ENCODE peak calls at places on chromosomes 11 and 22, in eight cellular contexts. B is CD14-positive monocyte, J is NCI-H1092, I is cardiac muscle cell, E is psoas muscle, G is GM04503, H is fibroblast of the conjunctiva, Q is mucosa of gallbladder. W is an unnamed sample.

GRCh38 chr22:44664149-44664548 is 37.9 kb upstream of the PRR5 start:
- DNase-seq in I (peak), G (no peak), B (peak), E (peak), J (no peak), Q (peak), H (no peak), W (no peak)

GRCh38 chr22:24156146-24156914 is 25.0 kb upstream of the SUSD2 start:
- DNase-seq in I (peak), E (no peak), G (no peak), Q (no peak), J (peak), H (no peak), B (no peak), W (peak)

GRCh38 chr22:22830957-22831688 is 56.5 kb upstream of the IGLL5 start:
- DNase-seq in B (no peak), Q (no peak), H (no peak), E (no peak), G (no peak), I (no peak), J (no peak), W (no peak)

GRCh38 chr11:71140206-71140919 is 112.0 kb downstream of the SHANK2 start:
- DNase-seq in J (peak), B (no peak), I (no peak), Q (no peak), H (no peak), G (no peak), E (no peak), W (no peak)

GRCh38 chr11:1845571-1846452 is 7.0 kb downstream of the TNNI2 start:
- DNase-seq in J (no peak), H (no peak), G (no peak), E (peak), Q (no peak), B (no peak), I (no peak), W (no peak)

GRCh38 chr11:124605719-124606118 is 5.5 kb upstream of the PANX3 start:
- DNase-seq in J (no peak), B (peak), E (no peak), G (no peak), I (no peak), H (no peak), Q (no peak), W (no peak)

GRCh38 chr11:116855413-116855812 is 18.0 kb upstream of the APOA1 start:
- DNase-seq in I (no peak), Q (no peak), J (no peak), H (no peak), E (no peak), B (no peak), G (no peak), W (no peak)

GRCh38 chr22:27867114-27867957 is 51.7 kb downstream of the PITPNB start:
- DNase-seq in E (no peak), H (no peak), J (no peak), G (no peak), I (peak), B (no peak), Q (no peak), W (peak)

GRCh38 chr11:7605544-7605943 is 67.8 kb downstream of the CYB5R2 start:
- DNase-seq in B (no peak), E (no peak), H (no peak), G (no peak), I (peak), J (no peak), Q (peak), W (no peak)

GRCh38 chr11:71962428-71963038 is 33.7 kb downstream of the RNF121 start:
- DNase-seq in H (peak), G (peak), B (no peak), E (no peak), J (no peak), I (peak), Q (no peak), W (no peak)

GRCh38 chr11:2991477-2992233 is 474 bp downstream of the NAP1L4 start:
- DNase-seq in E (no peak), Q (peak), I (peak), H (no peak), B (peak), G (no peak), J (peak), W (no peak)

GRCh38 chr11:130611791-130612251 is 163.4 kb downstream of the ADAMTS15 start:
- DNase-seq in G (peak), J (no peak), Q (no peak), B (no peak), I (peak), E (no peak), H (no peak), W (no peak)

GRCh38 chr22:27983361-27983791 is 64.3 kb upstream of the PITPNB start:
- DNase-seq in I (no peak), B (no peak), J (no peak), Q (no peak), E (no peak), G (no peak), H (no peak), W (no peak)

GRCh38 chr22:35752833-35753189 is 35.1 kb downstream of the APOL5 start:
- DNase-seq in H (no peak), Q (no peak), J (no peak), G (no peak), B (no peak), E (no peak), I (no peak), W (no peak)

GRCh38 chr11:101880208-101880607 is 34.6 kb upstream of the CEP126 start:
- DNase-seq in E (no peak), Q (peak), H (peak), J (no peak), G (no peak), I (peak), B (no peak), W (no peak)

GRCh38 chr11:122439911-122440782 is 215.4 kb upstream of the UBASH3B start:
- DNase-seq in E (peak), I (peak), J (peak), Q (peak), G (no peak), B (no peak), H (peak), W (peak)

GRCh38 chr11:3144296-3145205 is 20.6 kb downstream of the OSBPL5 start:
- DNase-seq in G (no peak), J (no peak), E (no peak), B (no peak), I (no peak), Q (no peak), H (no peak), W (no peak)

GRCh38 chr11:1553808-1554594 is 18.1 kb downstream of the DUSP8 start:
- DNase-seq in H (no peak), Q (peak), E (no peak), J (no peak), I (no peak), G (no peak), B (no peak), W (no peak)

GRCh38 chr11:33544593-33545373 is 155.8 kb downstream of the C11orf91 start:
- DNase-seq in B (no peak), E (no peak), Q (no peak), H (no peak), I (no peak), J (no peak), G (no peak), W (no peak)

GRCh38 chr11:117314840-117315239 is 1.2 kb downstream of the BACE1 start:
- DNase-seq in E (no peak), B (no peak), Q (no peak), J (no peak), G (no peak), H (no peak), I (peak), W (no peak)

GRCh38 chr11:69321877-69322350 is 28.0 kb downstream of the MYEOV start:
- DNase-seq in Q (no peak), I (peak), H (no peak), G (peak), B (no peak), E (no peak), J (no peak), W (no peak)

GRCh38 chr11:131503017-131503416 is 132.6 kb downstream of the NTM start:
- DNase-seq in I (no peak), H (no peak), Q (no peak), J (no peak), E (no peak), B (no peak), G (no peak), W (no peak)

GRCh38 chr22:46526484-46526839 is 11.0 kb downstream of the CELSR1 start:
- DNase-seq in J (no peak), I (no peak), B (no peak), G (no peak), E (no peak), H (no peak), Q (no peak), W (no peak)

GRCh38 chr22:40238425-40239344 is 61.0 kb downstream of the TNRC6B start:
- DNase-seq in G (peak), I (peak), J (no peak), E (peak), H (no peak), B (no peak), Q (peak), W (no peak)

GRCh38 chr22:37870273-37870672 is 21.1 kb downstream of the EIF3L start:
- DNase-seq in H (no peak), Q (no peak), E (no peak), B (no peak), I (no peak), G (no peak), J (no peak), W (no peak)

GRCh38 chr11:71086687-71087258 is 165.6 kb downstream of the SHANK2 start:
- DNase-seq in G (no peak), H (no peak), Q (no peak), J (peak), B (no peak), E (no peak), I (peak), W (no peak)

GRCh38 chr11:135027461-135027860 is 615.4 kb upstream of the B3GAT1 start:
- DNase-seq in H (no peak), I (peak), Q (peak), J (no peak), G (no peak), B (no peak), E (no peak), W (no peak)

GRCh38 chr11:75547617-75548054 is 14.4 kb upstream of the SERPINH1 start:
- DNase-seq in E (peak), G (no peak), B (no peak), H (peak), I (peak), J (peak), Q (peak), W (peak)

GRCh38 chr11:105372214-105372613 is 232.6 kb upstream of the CARD18 start:
- DNase-seq in E (no peak), Q (no peak), J (no peak), I (no peak), B (no peak), H (no peak), G (no peak), W (no peak)

GRCh38 chr22:19888131-19888746 is 33.6 kb upstream of the GNB1L start:
- DNase-seq in B (peak), J (no peak), Q (no peak), H (no peak), G (no peak), E (peak), I (no peak), W (no peak)

GRCh38 chr11:66720899-66721470 is 8.0 kb downstream of the SPTBN2 start:
- DNase-seq in B (no peak), I (no peak), H (no peak), J (no peak), E (no peak), G (no peak), Q (no peak), W (no peak)

GRCh38 chr11:21121991-21122390 is 452.6 kb downstream of the NELL1 start:
- DNase-seq in J (no peak), E (no peak), Q (no peak), B (no peak), G (no peak), I (no peak), H (no peak), W (no peak)

GRCh38 chr11:47453365-47453764 is 4.4 kb upstream of the RAPSN start:
- DNase-seq in I (no peak), G (no peak), E (no peak), H (no peak), J (no peak), B (no peak), Q (no peak), W (no peak)